ENCODE peak calls at places on chromosomes 1 and 21, in eight cellular contexts. One of them, this sample, is unnamed.

GRCh38 chr21:26093094-26093493 is 77.5 kb downstream of the APP start:
- DNase-seq in choroid plexus epithelial cell: no peak
- DNase-seq in dorsolateral prefrontal cortex: no peak
- DNase-seq in NB4: no peak
- DNase-seq in right lobe of liver: no peak
- DNase-seq in A549: no peak
- DNase-seq in right cardiac atrium: no peak
- DNase-seq in ovary: no peak
- DNase-seq in this sample: no peak

GRCh38 chr1:226100436-226101347 is 38.2 kb downstream of the H3-3A start:
- DNase-seq in choroid plexus epithelial cell: peak; percentile 53
- DNase-seq in dorsolateral prefrontal cortex: peak; percentile 63
- DNase-seq in NB4: no peak
- DNase-seq in right lobe of liver: peak; percentile 49
- DNase-seq in A549: peak; percentile 91
- DNase-seq in right cardiac atrium: peak; percentile 74
- DNase-seq in ovary: peak; percentile 53
- DNase-seq in this sample: peak; percentile 46

GRCh38 chr1:10768552-10768951 is 27.9 kb downstream of the CASZ1 start:
- DNase-seq in choroid plexus epithelial cell: no peak
- DNase-seq in dorsolateral prefrontal cortex: no peak
- DNase-seq in NB4: no peak
- DNase-seq in right lobe of liver: no peak
- DNase-seq in A549: no peak
- DNase-seq in right cardiac atrium: peak; percentile 50
- DNase-seq in ovary: no peak
- DNase-seq in this sample: no peak

GRCh38 chr1:24935615-24936484 is 5.8 kb upstream of the RUNX3 start:
- DNase-seq in choroid plexus epithelial cell: no peak
- DNase-seq in dorsolateral prefrontal cortex: no peak
- DNase-seq in NB4: no peak
- DNase-seq in right lobe of liver: no peak
- DNase-seq in A549: no peak
- DNase-seq in right cardiac atrium: no peak
- DNase-seq in ovary: no peak
- DNase-seq in this sample: no peak

GRCh38 chr1:77670330-77670729 is 12.1 kb downstream of the ZZZ3 start:
- DNase-seq in choroid plexus epithelial cell: no peak
- DNase-seq in dorsolateral prefrontal cortex: no peak
- DNase-seq in NB4: no peak
- DNase-seq in right lobe of liver: no peak
- DNase-seq in A549: no peak
- DNase-seq in right cardiac atrium: no peak
- DNase-seq in ovary: no peak
- DNase-seq in this sample: no peak

GRCh38 chr1:57881696-57882095 is 457.8 kb upstream of the DAB1 start:
- DNase-seq in choroid plexus epithelial cell: no peak
- DNase-seq in dorsolateral prefrontal cortex: no peak
- DNase-seq in NB4: no peak
- DNase-seq in right lobe of liver: no peak
- DNase-seq in A549: no peak
- DNase-seq in right cardiac atrium: no peak
- DNase-seq in ovary: no peak
- DNase-seq in this sample: no peak

GRCh38 chr1:88655145-88655544 is 28.9 kb upstream of the PKN2 start:
- DNase-seq in choroid plexus epithelial cell: no peak
- DNase-seq in dorsolateral prefrontal cortex: no peak
- DNase-seq in NB4: no peak
- DNase-seq in right lobe of liver: no peak
- DNase-seq in A549: no peak
- DNase-seq in right cardiac atrium: no peak
- DNase-seq in ovary: no peak
- DNase-seq in this sample: no peak

GRCh38 chr21:39504230-39504629 is 52.5 kb downstream of the SH3BGR start:
- DNase-seq in choroid plexus epithelial cell: no peak
- DNase-seq in dorsolateral prefrontal cortex: no peak
- DNase-seq in NB4: no peak
- DNase-seq in right lobe of liver: no peak
- DNase-seq in A549: no peak
- DNase-seq in right cardiac atrium: no peak
- DNase-seq in ovary: no peak
- DNase-seq in this sample: no peak

GRCh38 chr1:152191260-152191659 is 32.2 kb upstream of the RPTN start:
- DNase-seq in choroid plexus epithelial cell: no peak
- DNase-seq in dorsolateral prefrontal cortex: no peak
- DNase-seq in NB4: no peak
- DNase-seq in right lobe of liver: no peak
- DNase-seq in A549: no peak
- DNase-seq in right cardiac atrium: no peak
- DNase-seq in ovary: no peak
- DNase-seq in this sample: no peak

GRCh38 chr1:173360478-173361063 is 116.6 kb upstream of the PRDX6 start:
- DNase-seq in choroid plexus epithelial cell: no peak
- DNase-seq in dorsolateral prefrontal cortex: no peak
- DNase-seq in NB4: no peak
- DNase-seq in right lobe of liver: no peak
- DNase-seq in A549: no peak
- DNase-seq in right cardiac atrium: no peak
- DNase-seq in ovary: no peak
- DNase-seq in this sample: no peak

GRCh38 chr1:164588388-164589341 is 29.7 kb downstream of the PBX1 start:
- DNase-seq in choroid plexus epithelial cell: peak; percentile 66
- DNase-seq in dorsolateral prefrontal cortex: peak; percentile 70
- DNase-seq in NB4: no peak
- DNase-seq in right lobe of liver: peak; percentile 35
- DNase-seq in A549: no peak
- DNase-seq in right cardiac atrium: peak; percentile 92
- DNase-seq in ovary: peak; percentile 95
- DNase-seq in this sample: peak; percentile 85

GRCh38 chr1:1137256-1138045 is 21.6 kb upstream of the C1orf159 start:
- DNase-seq in choroid plexus epithelial cell: no peak
- DNase-seq in dorsolateral prefrontal cortex: no peak
- DNase-seq in NB4: peak; percentile 63
- DNase-seq in right lobe of liver: no peak
- DNase-seq in A549: no peak
- DNase-seq in right cardiac atrium: no peak
- DNase-seq in ovary: no peak
- DNase-seq in this sample: no peak

GRCh38 chr1:214899908-214900470 is 182.5 kb upstream of the KCNK2 start:
- DNase-seq in choroid plexus epithelial cell: peak; percentile 37
- DNase-seq in dorsolateral prefrontal cortex: no peak
- DNase-seq in NB4: no peak
- DNase-seq in right lobe of liver: no peak
- DNase-seq in A549: peak; percentile 10
- DNase-seq in right cardiac atrium: no peak
- DNase-seq in ovary: no peak
- DNase-seq in this sample: no peak

DNA sequence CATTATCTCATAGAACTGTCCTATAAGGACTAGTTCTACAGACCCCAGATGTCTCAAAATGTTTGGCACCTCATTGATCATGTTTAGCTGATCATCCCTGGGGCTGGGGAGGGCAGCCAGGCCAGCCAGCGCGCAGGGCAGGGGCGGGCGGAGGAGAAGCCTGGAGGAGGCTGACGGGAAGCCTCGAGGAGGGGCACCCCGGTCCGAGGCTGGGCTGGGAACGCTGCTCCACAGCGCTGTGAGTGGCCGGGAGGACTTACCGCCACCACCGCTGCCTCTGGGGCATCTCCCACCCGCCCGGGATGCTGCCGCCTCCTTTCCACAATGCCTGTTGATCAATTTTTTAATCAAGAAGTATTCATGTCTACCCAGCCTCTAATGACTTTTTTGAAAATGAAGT is 159.5 kb upstream of the GREM2 start:
- DNase-seq in choroid plexus epithelial cell: no peak
- DNase-seq in dorsolateral prefrontal cortex: no peak
- DNase-seq in NB4: no peak
- DNase-seq in right lobe of liver: no peak
- DNase-seq in A549: no peak
- DNase-seq in right cardiac atrium: no peak
- DNase-seq in ovary: no peak
- DNase-seq in this sample: no peak
- H3K4me3 ChIP-seq in choroid plexus epithelial cell: no peak overlapping the region
- H3K4me3 ChIP-seq in dorsolateral prefrontal cortex: no peak overlapping the region
- H3K4me3 ChIP-seq in NB4: no peak overlapping the region
- H3K4me3 ChIP-seq in right lobe of liver: no peak overlapping the region
- H3K4me3 ChIP-seq in A549: no peak overlapping the region
- H3K4me3 ChIP-seq in right cardiac atrium: no peak overlapping the region
- H3K4me3 ChIP-seq in ovary: no peak overlapping the region
- H3K4me3 ChIP-seq in this sample: no peak overlapping the region

GRCh38 chr21:24428539-24429186 is 1178.6 kb downstream of the MRPL39 start:
- DNase-seq in choroid plexus epithelial cell: no peak
- DNase-seq in dorsolateral prefrontal cortex: no peak
- DNase-seq in NB4: no peak
- DNase-seq in right lobe of liver: no peak
- DNase-seq in A549: no peak
- DNase-seq in right cardiac atrium: no peak
- DNase-seq in ovary: no peak
- DNase-seq in this sample: no peak
- H3K4me3 ChIP-seq in choroid plexus epithelial cell: no peak overlapping the region
- H3K4me3 ChIP-seq in dorsolateral prefrontal cortex: no peak overlapping the region
- H3K4me3 ChIP-seq in NB4: no peak overlapping the region
- H3K4me3 ChIP-seq in right lobe of liver: no peak overlapping the region
- H3K4me3 ChIP-seq in A549: no peak overlapping the region
- H3K4me3 ChIP-seq in right cardiac atrium: no peak overlapping the region
- H3K4me3 ChIP-seq in ovary: no peak overlapping the region
- H3K4me3 ChIP-seq in this sample: no peak overlapping the region

GRCh38 chr1:27598902-27599528 is 4.9 kb downstream of the AHDC1 start:
- DNase-seq in choroid plexus epithelial cell: peak; percentile 82
- DNase-seq in dorsolateral prefrontal cortex: no peak
- DNase-seq in NB4: peak; percentile 95
- DNase-seq in right lobe of liver: no peak
- DNase-seq in A549: no peak
- DNase-seq in right cardiac atrium: peak; percentile 90
- DNase-seq in ovary: peak; percentile 82
- DNase-seq in this sample: peak; percentile 84
- H3K4me3 ChIP-seq in choroid plexus epithelial cell: no peak overlapping the region
- H3K4me3 ChIP-seq in dorsolateral prefrontal cortex: peak overlapping the region; percentile 44
- H3K4me3 ChIP-seq in NB4: peak overlapping the region; percentile 2
- H3K4me3 ChIP-seq in right lobe of liver: no peak overlapping the region
- H3K4me3 ChIP-seq in A549: no peak overlapping the region
- H3K4me3 ChIP-seq in right cardiac atrium: no peak overlapping the region
- H3K4me3 ChIP-seq in ovary: peak overlapping the region; percentile 9
- H3K4me3 ChIP-seq in this sample: no peak overlapping the region

GRCh38 chr1:20343149-20343936 is 52.7 kb downstream of the VWA5B1 start:
- DNase-seq in choroid plexus epithelial cell: no peak
- DNase-seq in dorsolateral prefrontal cortex: no peak
- DNase-seq in NB4: no peak
- DNase-seq in right lobe of liver: no peak
- DNase-seq in A549: no peak
- DNase-seq in right cardiac atrium: peak; percentile 86
- DNase-seq in ovary: peak; percentile 73
- DNase-seq in this sample: no peak
- H3K4me3 ChIP-seq in choroid plexus epithelial cell: no peak overlapping the region
- H3K4me3 ChIP-seq in dorsolateral prefrontal cortex: peak overlapping the region; percentile 31
- H3K4me3 ChIP-seq in NB4: no peak overlapping the region
- H3K4me3 ChIP-seq in right lobe of liver: no peak overlapping the region
- H3K4me3 ChIP-seq in A549: no peak overlapping the region
- H3K4me3 ChIP-seq in right cardiac atrium: peak overlapping the region; percentile 26
- H3K4me3 ChIP-seq in ovary: peak overlapping the region; percentile 10
- H3K4me3 ChIP-seq in this sample: no peak overlapping the region

This sample was measured in thyroid gland.